ENCODE peak calls at places on chromosomes 5 and 9, in ten cellular contexts. One of them, this sample, is unnamed.

GRCh38 chr5:22899341-22899740 is 46.2 kb upstream of the CDH12 start:
- DNase-seq in sigmoid colon: no peak
- DNase-seq in A549: no peak
- DNase-seq in GM12878: no peak
- DNase-seq in tibial nerve: no peak
- DNase-seq in suprapubic skin: no peak
- DNase-seq in stomach: no peak
- DNase-seq in HepG2: no peak
- DNase-seq in H1: no peak
- DNase-seq in transverse colon: no peak
- DNase-seq in this sample: no peak

GRCh38 chr9:125460346-125460745 is 198.7 kb downstream of the GAPVD1 start:
- DNase-seq in sigmoid colon: no peak
- DNase-seq in A549: no peak
- DNase-seq in GM12878: no peak
- DNase-seq in tibial nerve: no peak
- DNase-seq in suprapubic skin: no peak
- DNase-seq in stomach: no peak
- DNase-seq in HepG2: no peak
- DNase-seq in H1: no peak
- DNase-seq in transverse colon: no peak
- DNase-seq in this sample: no peak

GRCh38 chr9:135355466-135356420 is 123.8 kb upstream of the PPP1R26 start:
- DNase-seq in sigmoid colon: no peak
- DNase-seq in A549: no peak
- DNase-seq in GM12878: no peak
- DNase-seq in tibial nerve: no peak
- DNase-seq in suprapubic skin: no peak
- DNase-seq in stomach: no peak
- DNase-seq in HepG2: no peak
- DNase-seq in H1: no peak
- DNase-seq in transverse colon: no peak
- DNase-seq in this sample: no peak

GRCh38 chr9:136387217-136387616 is 12.8 kb downstream of the SNAPC4 start:
- DNase-seq in sigmoid colon: no peak
- DNase-seq in A549: no peak
- DNase-seq in GM12878: no peak
- DNase-seq in tibial nerve: no peak
- DNase-seq in suprapubic skin: no peak
- DNase-seq in stomach: no peak
- DNase-seq in HepG2: no peak
- DNase-seq in H1: no peak
- DNase-seq in transverse colon: no peak
- DNase-seq in this sample: no peak

GRCh38 chr5:42672925-42673324 is 83.7 kb upstream of the CCDC152 start:
- DNase-seq in sigmoid colon: no peak
- DNase-seq in A549: no peak
- DNase-seq in GM12878: no peak
- DNase-seq in tibial nerve: no peak
- DNase-seq in suprapubic skin: no peak
- DNase-seq in stomach: no peak
- DNase-seq in HepG2: no peak
- DNase-seq in H1: no peak
- DNase-seq in transverse colon: no peak
- DNase-seq in this sample: no peak

GRCh38 chr5:154285661-154286408 is 95.3 kb downstream of the GALNT10 start:
- DNase-seq in sigmoid colon: no peak
- DNase-seq in A549: peak
- DNase-seq in GM12878: no peak
- DNase-seq in tibial nerve: no peak
- DNase-seq in suprapubic skin: no peak
- DNase-seq in stomach: no peak
- DNase-seq in HepG2: peak
- DNase-seq in H1: no peak
- DNase-seq in transverse colon: no peak
- DNase-seq in this sample: no peak

GRCh38 chr5:164504141-164504772 is 998.8 kb downstream of the MAT2B start:
- DNase-seq in sigmoid colon: no peak
- DNase-seq in A549: peak
- DNase-seq in GM12878: peak
- DNase-seq in tibial nerve: no peak
- DNase-seq in suprapubic skin: no peak
- DNase-seq in stomach: peak
- DNase-seq in HepG2: peak
- DNase-seq in H1: no peak
- DNase-seq in transverse colon: peak
- DNase-seq in this sample: peak

GRCh38 chr5:124655211-124655880 is 91.1 kb downstream of the ZNF608 start:
- DNase-seq in sigmoid colon: no peak
- DNase-seq in A549: peak
- DNase-seq in GM12878: no peak
- DNase-seq in tibial nerve: no peak
- DNase-seq in suprapubic skin: no peak
- DNase-seq in stomach: no peak
- DNase-seq in HepG2: no peak
- DNase-seq in H1: no peak
- DNase-seq in transverse colon: no peak
- DNase-seq in this sample: no peak

GRCh38 chr9:84294551-84294950 is 46.0 kb downstream of the SLC28A3 start:
- DNase-seq in sigmoid colon: no peak
- DNase-seq in A549: peak
- DNase-seq in GM12878: no peak
- DNase-seq in tibial nerve: no peak
- DNase-seq in suprapubic skin: no peak
- DNase-seq in stomach: no peak
- DNase-seq in HepG2: no peak
- DNase-seq in H1: no peak
- DNase-seq in transverse colon: no peak
- DNase-seq in this sample: no peak

DNA sequence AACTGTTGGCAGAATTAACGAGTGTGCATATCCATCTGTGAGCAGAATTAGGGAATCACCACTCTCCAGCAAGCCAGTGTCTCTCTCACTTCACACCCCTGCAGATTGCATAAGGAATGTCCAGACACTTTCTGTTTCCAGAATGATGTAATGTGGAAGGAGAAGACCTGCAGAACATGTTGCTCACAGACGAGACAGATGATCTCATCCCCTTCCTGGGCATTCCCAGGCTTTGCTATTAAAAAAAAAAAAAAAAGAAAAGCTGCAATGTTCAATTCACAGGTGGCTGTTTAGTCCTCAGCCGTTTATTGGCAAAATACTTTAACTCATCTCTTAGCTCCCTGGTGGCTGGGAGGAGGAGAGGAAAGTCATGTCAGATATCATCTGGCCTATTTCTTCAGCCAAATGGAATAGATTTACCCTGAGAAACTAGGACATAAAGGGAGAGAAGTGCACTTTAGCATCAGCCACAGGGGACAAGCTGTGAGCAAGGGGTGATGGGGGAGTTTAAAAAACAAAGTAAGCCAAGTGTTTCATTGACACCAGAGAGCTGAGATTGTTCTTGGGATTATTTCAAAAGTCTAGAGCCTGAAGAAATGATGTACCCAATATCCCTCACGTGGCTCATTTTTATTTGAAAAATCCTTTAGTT is 95.9 kb upstream of the TNC start:
- DNase-seq in sigmoid colon: peak
- DNase-seq in A549: peak
- DNase-seq in GM12878: no peak
- DNase-seq in tibial nerve: no peak
- DNase-seq in suprapubic skin: no peak
- DNase-seq in stomach: no peak
- DNase-seq in HepG2: no peak
- DNase-seq in H1: no peak
- DNase-seq in transverse colon: no peak
- DNase-seq in this sample: no peak
- TF ChIP-seq EP300 in sigmoid colon: peak
- TF ChIP-seq EP300 in A549: no peak
- TF ChIP-seq EP300 in GM12878: no peak
- TF ChIP-seq EP300 in tibial nerve: no peak
- TF ChIP-seq EP300 in suprapubic skin: no peak
- TF ChIP-seq EP300 in stomach: no peak
- TF ChIP-seq EP300 in HepG2: no peak
- TF ChIP-seq EP300 in H1: no peak
- TF ChIP-seq EP300 in transverse colon: no peak
- TF ChIP-seq EP300 in this sample: no peak

GRCh38 chr9:96871176-96871575 is 16.9 kb upstream of the ZNF782 start:
- DNase-seq in sigmoid colon: no peak
- DNase-seq in A549: no peak
- DNase-seq in GM12878: no peak
- DNase-seq in tibial nerve: no peak
- DNase-seq in suprapubic skin: no peak
- DNase-seq in stomach: no peak
- DNase-seq in HepG2: no peak
- DNase-seq in H1: no peak
- DNase-seq in transverse colon: no peak
- DNase-seq in this sample: no peak
- TF ChIP-seq POLR2A in sigmoid colon: no peak
- TF ChIP-seq POLR2A in A549: no peak
- TF ChIP-seq POLR2A in GM12878: no peak
- TF ChIP-seq POLR2A in tibial nerve: no peak
- TF ChIP-seq POLR2A in suprapubic skin: no peak
- TF ChIP-seq POLR2A in stomach: no peak
- TF ChIP-seq POLR2A in HepG2: no peak
- TF ChIP-seq POLR2A in H1: no peak
- TF ChIP-seq POLR2A in transverse colon: no peak
- TF ChIP-seq POLR2A in this sample: no peak

GRCh38 chr9:114263853-114264510 is 58.9 kb upstream of the ORM1 start:
- DNase-seq in sigmoid colon: no peak
- DNase-seq in A549: no peak
- DNase-seq in GM12878: no peak
- DNase-seq in tibial nerve: no peak
- DNase-seq in suprapubic skin: no peak
- DNase-seq in stomach: no peak
- DNase-seq in HepG2: no peak
- DNase-seq in H1: no peak
- DNase-seq in transverse colon: no peak
- DNase-seq in this sample: no peak
- TF ChIP-seq EP300 in sigmoid colon: no peak
- TF ChIP-seq EP300 in A549: no peak
- TF ChIP-seq EP300 in GM12878: no peak
- TF ChIP-seq EP300 in tibial nerve: no peak
- TF ChIP-seq EP300 in suprapubic skin: no peak
- TF ChIP-seq EP300 in stomach: no peak
- TF ChIP-seq EP300 in HepG2: no peak
- TF ChIP-seq EP300 in H1: no peak
- TF ChIP-seq EP300 in transverse colon: no peak
- TF ChIP-seq EP300 in this sample: no peak

DNA sequence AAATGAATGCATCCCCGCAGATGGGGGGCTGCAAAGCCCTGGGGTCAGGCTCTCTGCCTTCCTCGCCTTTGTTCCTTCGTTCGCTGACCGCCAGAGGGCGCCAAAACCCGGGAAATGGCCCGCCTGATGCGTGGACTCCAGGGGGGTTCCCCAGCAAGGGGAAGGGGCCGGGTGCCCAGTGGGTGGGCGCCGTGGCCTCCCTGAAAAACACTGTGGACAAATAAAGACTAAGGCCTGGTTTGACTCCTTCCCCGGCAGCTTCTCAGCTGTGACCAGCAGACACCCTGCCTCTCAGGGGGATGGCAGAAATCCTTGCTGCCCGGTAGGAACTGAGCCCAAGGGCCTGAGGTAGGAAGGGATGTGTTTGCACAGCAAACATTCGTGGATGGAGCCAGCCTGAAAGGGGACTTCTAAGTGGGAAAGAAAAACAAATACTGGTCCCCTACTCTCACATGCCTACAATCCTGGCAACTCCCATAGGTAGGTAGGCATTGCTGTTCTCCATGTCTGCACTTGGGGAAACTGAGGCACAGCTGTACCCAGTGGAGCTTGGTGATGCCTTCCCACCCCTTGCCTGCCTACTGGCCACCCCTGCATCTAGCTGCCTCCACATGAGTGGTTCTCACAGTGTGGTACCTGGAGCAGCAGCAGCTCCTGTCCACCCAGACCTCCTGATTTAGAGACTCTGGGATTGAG is 57.7 kb downstream of the DUSP1 start:
- DNase-seq in sigmoid colon: peak
- DNase-seq in A549: peak
- DNase-seq in GM12878: no peak
- DNase-seq in tibial nerve: no peak
- DNase-seq in suprapubic skin: peak
- DNase-seq in stomach: peak
- DNase-seq in HepG2: no peak
- DNase-seq in H1: no peak
- DNase-seq in transverse colon: peak
- DNase-seq in this sample: peak
- TF ChIP-seq POLR2A in sigmoid colon: no peak
- TF ChIP-seq POLR2A in A549: no peak
- TF ChIP-seq POLR2A in GM12878: no peak
- TF ChIP-seq POLR2A in tibial nerve: no peak
- TF ChIP-seq POLR2A in suprapubic skin: no peak
- TF ChIP-seq POLR2A in stomach: no peak
- TF ChIP-seq POLR2A in HepG2: no peak
- TF ChIP-seq POLR2A in H1: no peak
- TF ChIP-seq POLR2A in transverse colon: no peak
- TF ChIP-seq POLR2A in this sample: no peak

DNA sequence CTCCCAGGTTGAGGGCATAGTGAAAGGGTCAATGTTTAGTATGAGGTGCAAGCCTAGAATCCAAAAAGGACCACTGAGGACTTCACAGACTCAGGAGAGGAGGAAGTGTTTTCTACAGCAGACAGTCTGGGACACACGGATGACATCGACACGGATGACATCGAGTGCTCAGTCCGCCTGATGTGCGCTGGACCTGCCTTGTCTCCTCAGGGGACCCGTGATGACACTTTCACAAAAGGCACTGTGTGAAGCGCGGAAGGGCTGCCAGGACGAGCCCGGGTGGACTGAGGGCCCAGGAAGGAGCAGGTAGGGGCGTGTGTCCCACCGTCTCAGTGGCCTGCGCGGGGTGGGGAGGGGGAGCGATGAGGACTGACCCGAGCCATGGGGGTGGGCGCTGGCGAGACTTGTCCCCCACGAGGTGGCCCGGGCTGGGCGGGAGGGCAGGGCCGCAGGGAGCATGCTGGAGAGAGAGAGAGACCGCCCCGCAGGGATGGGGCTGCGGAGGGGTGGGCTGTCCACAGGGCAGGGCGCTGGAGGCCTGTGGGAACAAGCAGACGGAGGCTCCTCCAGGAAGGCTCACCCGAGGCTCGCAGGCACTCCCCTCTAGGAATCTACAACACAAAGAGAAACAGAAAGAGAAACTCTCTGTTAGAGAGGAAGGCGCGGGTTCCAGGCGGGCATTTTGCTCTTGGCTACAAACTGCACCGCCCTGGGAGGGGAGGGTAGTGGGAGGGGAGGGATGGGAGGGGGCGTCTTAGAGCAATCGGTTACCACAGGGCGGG is 54.9 kb downstream of the USP20 start:
- DNase-seq in sigmoid colon: no peak
- DNase-seq in A549: no peak
- DNase-seq in GM12878: peak
- DNase-seq in tibial nerve: no peak
- DNase-seq in suprapubic skin: no peak
- DNase-seq in stomach: peak
- DNase-seq in HepG2: no peak
- DNase-seq in H1: peak
- DNase-seq in transverse colon: peak
- DNase-seq in this sample: no peak
- TF ChIP-seq EP300 in sigmoid colon: no peak
- TF ChIP-seq EP300 in A549: no peak
- TF ChIP-seq EP300 in GM12878: no peak
- TF ChIP-seq EP300 in tibial nerve: no peak
- TF ChIP-seq EP300 in suprapubic skin: no peak
- TF ChIP-seq EP300 in stomach: no peak
- TF ChIP-seq EP300 in HepG2: no peak
- TF ChIP-seq EP300 in H1: no peak
- TF ChIP-seq EP300 in transverse colon: no peak
- TF ChIP-seq EP300 in this sample: no peak

This sample was measured in ovary.